ENCODE peak calls at places on chromosomes 16 and 17, in seven cellular contexts. C is GM12891, W is IMR-90, G is body of pancreas, J is A549, A is GM12892, R is uterus. E is an unnamed sample.

GRCh38 chr17:62807812-62808575 is at the start of gene MARCHF10:
- DNase-seq in C (peak; percentile 58), W (no peak), G (peak; percentile 62), J (no peak), A (peak; percentile 41), R (no peak), E (no peak)

GRCh38 chr17:36675250-36675649 is 73.9 kb downstream of the MRM1 start:
- DNase-seq in C (no peak), W (no peak), G (no peak), J (no peak), A (no peak), R (no peak), E (no peak)

GRCh38 chr16:9050102-9050830 is 41.2 kb upstream of the HAPSTR1 start:
- DNase-seq in C (no peak), W (peak; percentile 16), G (no peak), J (no peak), A (no peak), R (no peak), E (no peak)

GRCh38 chr16:66940236-66940635 is 4.9 kb downstream of the CES2 start:
- DNase-seq in C (no peak), W (no peak), G (no peak), J (no peak), A (no peak), R (no peak), E (no peak)

GRCh38 chr17:66783656-66784381 is 51.1 kb upstream of the CACNG5 start:
- DNase-seq in C (no peak), W (no peak), G (no peak), J (no peak), A (no peak), R (no peak), E (peak; percentile 62)

GRCh38 chr16:30053376-30054015 is 12.1 kb upstream of the ALDOA start:
- DNase-seq in C (no peak), W (peak; percentile 57), G (no peak), J (no peak), A (no peak), R (no peak), E (no peak)

GRCh38 chr17:57834146-57834741 is 15.6 kb downstream of the MRPS23 start:
- DNase-seq in C (no peak), W (no peak), G (peak; percentile 63), J (no peak), A (no peak), R (no peak), E (no peak)

GRCh38 chr16:84095466-84095865 is 21.3 kb downstream of the MBTPS1 start:
- DNase-seq in C (no peak), W (no peak), G (no peak), J (no peak), A (no peak), R (no peak), E (no peak)

GRCh38 chr16:15811778-15812750 is 44.8 kb downstream of the MYH11 start:
- DNase-seq in C (no peak), W (peak; percentile 86), G (peak; percentile 71), J (no peak), A (no peak), R (no peak), E (peak; percentile 7)

GRCh38 chr16:83717814-83718213 is 90.0 kb upstream of the HSBP1 start:
- DNase-seq in C (no peak), W (peak; percentile 49), G (no peak), J (no peak), A (no peak), R (no peak), E (no peak)

DNA sequence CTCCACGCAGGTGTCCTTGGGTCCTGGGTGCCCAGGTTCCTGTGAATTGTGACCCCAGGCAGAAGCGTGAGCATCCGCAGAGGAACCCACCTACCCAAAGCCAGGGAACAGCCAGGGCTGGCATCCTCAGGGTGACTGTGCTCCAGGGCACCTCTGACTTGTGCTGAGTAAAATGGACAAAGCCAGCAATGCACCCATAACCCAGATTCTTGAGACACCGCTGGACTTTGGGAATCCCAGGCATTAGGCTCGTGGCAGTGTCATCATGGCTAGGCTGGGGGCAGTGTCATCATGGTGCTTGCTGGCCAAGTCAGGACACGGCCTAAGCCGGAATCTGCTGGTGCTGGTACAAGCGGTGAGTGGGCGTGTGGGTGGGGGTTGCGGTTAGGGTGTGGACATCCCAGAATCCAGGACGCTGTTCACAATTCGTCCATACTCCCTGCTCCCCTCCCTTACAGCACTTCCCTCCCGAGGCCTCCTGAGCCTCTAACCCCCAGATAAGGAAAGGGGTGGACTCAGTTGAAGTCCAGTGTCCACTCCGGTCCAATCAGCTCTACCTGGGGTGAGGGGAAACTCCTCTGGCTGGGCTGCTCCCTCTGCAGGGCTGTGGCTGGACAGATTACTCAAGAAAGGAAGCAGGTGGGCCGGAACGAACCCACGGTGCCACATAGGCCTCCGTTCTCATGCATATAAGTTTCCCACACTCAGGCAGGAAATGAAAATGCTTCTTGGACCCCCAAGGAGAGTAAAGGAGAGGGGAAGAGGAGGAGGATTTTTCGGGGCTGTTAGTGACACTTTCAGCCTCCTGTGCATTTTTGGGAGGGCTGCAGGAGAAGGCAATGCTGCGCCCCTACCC is 138.9 kb downstream of the SEC14L1 start:
- DNase-seq in C (no peak), W (peak; percentile 23), G (no peak), J (no peak), A (no peak), R (no peak), E (no peak)
- TF ChIP-seq POLR2A in C (no peak), W (no peak), G (no peak), J (no peak), A (no peak), R (no peak), E (no peak)

GRCh38 chr17:31561469-31562412 is 170.3 kb downstream of the RAB11FIP4 start:
- DNase-seq in C (no peak), W (peak; percentile 49), G (no peak), J (no peak), A (no peak), R (no peak), E (no peak)

GRCh38 chr17:31560836-31561235 is 169.4 kb downstream of the RAB11FIP4 start:
- DNase-seq in C (no peak), W (no peak), G (no peak), J (no peak), A (no peak), R (no peak), E (no peak)

GRCh38 chr17:31559647-31560501 is 168.4 kb downstream of the RAB11FIP4 start:
- DNase-seq in C (no peak), W (no peak), G (peak; percentile 19), J (no peak), A (no peak), R (no peak), E (no peak)

GRCh38 chr17:31556969-31557620 is 165.6 kb downstream of the RAB11FIP4 start:
- DNase-seq in C (no peak), W (no peak), G (no peak), J (no peak), A (no peak), R (no peak), E (no peak)

DNA sequence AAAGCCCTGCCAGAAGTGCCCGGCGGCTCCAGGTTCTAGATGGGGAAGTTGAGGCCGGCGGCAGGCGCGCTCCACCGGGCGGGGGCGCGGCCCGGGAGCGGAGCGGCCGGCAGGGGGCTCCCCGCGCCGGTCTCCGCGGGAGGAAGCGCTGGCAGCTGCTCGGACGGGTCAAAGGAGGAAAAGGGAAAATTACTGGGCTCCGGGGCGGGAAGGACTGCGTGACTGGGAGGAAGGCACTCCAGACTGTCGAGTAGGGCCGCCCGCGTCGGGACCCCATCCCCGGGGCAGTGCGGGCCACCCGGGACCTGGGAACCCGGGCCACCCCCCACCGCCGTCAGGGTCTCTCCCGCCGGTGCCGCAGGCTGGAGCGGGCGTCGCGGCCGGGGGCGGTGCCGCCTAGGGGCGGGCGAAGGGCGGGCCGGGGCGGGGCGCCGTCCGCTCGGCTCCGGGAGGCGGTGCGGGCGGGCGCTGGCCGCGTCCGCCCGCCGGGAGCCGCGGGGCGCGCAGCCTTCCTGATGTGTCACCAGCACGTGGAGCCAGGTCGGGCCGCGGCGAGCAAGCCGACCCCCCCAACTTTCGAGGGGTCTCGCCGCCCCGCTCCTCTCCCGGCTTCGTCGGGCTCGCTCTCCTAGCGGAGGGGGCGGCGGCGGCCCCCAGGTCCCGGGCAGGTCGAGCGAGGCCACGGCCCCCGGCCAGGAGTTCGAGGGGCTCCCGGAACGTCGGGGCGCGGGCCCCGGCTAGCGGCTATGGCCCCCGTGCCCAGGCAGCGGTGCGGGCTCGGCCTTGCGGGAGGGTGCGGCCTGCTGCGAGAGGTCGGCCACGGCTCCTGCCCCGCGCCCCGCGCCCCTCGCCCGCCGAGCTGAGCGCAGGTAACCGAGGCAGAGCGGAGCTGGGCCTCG is 167.5 kb downstream of the RAB11FIP4 start:
- DNase-seq in C (peak; percentile 75), W (peak; percentile 80), G (peak; percentile 83), J (peak; percentile 91), A (peak; percentile 74), R (peak; percentile 82), E (peak; percentile 88)
- TF ChIP-seq POLR2A in C (no peak), W (peak; percentile 53), G (peak; percentile 58), J (peak; percentile 67), A (no peak), R (peak; percentile 63), E (no peak)

DNA sequence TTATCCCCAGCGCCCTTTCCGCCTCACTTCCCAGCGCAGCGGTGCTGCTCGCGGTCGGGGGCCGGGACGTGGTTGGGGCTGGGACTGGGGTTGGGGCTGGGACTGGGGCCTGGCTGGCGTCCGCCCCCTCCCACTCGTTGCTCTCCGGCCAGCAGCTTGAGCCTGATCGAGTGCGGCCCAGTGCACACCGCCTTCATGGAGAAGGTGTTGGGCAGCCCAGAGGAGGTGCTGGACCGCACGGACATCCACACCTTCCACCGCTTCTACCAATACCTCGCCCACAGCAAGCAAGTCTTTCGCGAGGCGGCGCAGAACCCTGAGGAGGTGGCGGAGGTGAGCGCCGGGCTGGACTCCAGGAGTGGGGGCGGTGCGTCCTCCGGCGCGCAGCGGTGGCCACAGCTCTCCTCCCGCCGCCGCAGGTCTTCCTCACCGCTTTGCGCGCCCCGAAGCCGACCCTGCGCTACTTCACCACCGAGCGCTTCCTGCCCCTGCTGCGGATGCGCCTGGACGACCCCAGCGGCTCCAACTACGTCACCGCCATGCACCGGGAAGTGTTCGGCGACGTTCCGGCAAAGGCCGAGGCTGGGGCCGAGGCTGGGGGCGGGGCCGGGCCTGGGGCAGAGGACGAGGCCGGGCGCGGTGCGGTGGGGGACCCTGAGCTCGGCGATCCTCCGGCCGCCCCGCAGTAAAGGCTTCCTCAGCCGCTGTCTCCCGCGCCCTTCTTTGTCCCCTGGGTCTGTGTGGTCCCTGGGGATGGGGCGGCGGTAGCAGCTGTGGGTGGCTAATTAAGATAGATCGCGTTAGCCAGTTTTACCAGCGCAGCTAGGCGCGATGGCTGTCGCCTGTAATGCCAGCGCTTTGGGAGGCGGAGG is 1.8 kb downstream of the HSD17B1 start:
- DNase-seq in C (peak; percentile 94), W (peak; percentile 76), G (peak; percentile 88), J (peak; percentile 88), A (peak; percentile 93), R (peak; percentile 89), E (peak; percentile 93)
- TF ChIP-seq POLR2A in C (peak; percentile 68), W (no peak), G (peak; percentile 87), J (peak; percentile 88), A (peak; percentile 80), R (peak; percentile 83), E (peak; percentile 80)

GRCh38 chr16:75252946-75253911 is 1.8 kb upstream of the BCAR1 start:
- DNase-seq in C (no peak), W (peak; percentile 74), G (no peak), J (no peak), A (no peak), R (peak; percentile 59), E (no peak)

GRCh38 chr16:75250809-75251279 is 580 bp downstream of the BCAR1 start:
- DNase-seq in C (peak; percentile 68), W (no peak), G (peak; percentile 86), J (peak; percentile 91), A (peak; percentile 69), R (peak; percentile 35), E (no peak)

GRCh38 chr16:75250089-75250808 is 1.2 kb downstream of the BCAR1 start:
- DNase-seq in C (no peak), W (no peak), G (peak; percentile 85), J (peak; percentile 63), A (no peak), R (peak; percentile 24), E (no peak)

GRCh38 chr16:75252049-75252864 is 833 bp upstream of the BCAR1 start:
- DNase-seq in C (no peak), W (no peak), G (no peak), J (no peak), A (no peak), R (peak; percentile 23), E (no peak)

GRCh38 chr16:75251280-75252048 is at the start of gene BCAR1:
- DNase-seq in C (peak; percentile 95), W (peak; percentile 93), G (peak; percentile 94), J (peak; percentile 87), A (peak; percentile 85), R (peak; percentile 87), E (no peak)
- TF ChIP-seq POLR2A in C (no peak), W (peak; percentile 81), G (no peak), J (peak; percentile 65), A (no peak), R (peak; percentile 74), E (peak; percentile 64)

E was measured in suprapubic skin.